ENCODE peak calls at places on chromosomes 11 and 22, in ten cellular contexts. V, M, S, A, Y, K, R, P, J and Q are unnamed samples.

GRCh38 chr11:41996558-41996957 is 537.1 kb upstream of the LRRC4C start:
- DNase-seq in V (no peak), M (no peak), S (peak), A (no peak), Y (no peak), K (no peak), R (no peak), P (no peak), J (no peak), Q (no peak)

GRCh38 chr11:3623126-3623525 is 18.7 kb downstream of the ART5 start:
- DNase-seq in V (no peak), M (no peak), S (no peak), A (no peak), Y (no peak), K (no peak), R (no peak), P (no peak), J (no peak), Q (no peak)

GRCh38 chr11:43735931-43736330 is 55.4 kb downstream of the HSD17B12 start:
- DNase-seq in V (no peak), M (peak), S (no peak), A (peak), Y (no peak), K (no peak), R (no peak), P (no peak), J (no peak), Q (no peak)

GRCh38 chr22:26568207-26568706 is 21.7 kb downstream of the TPST2 start:
- DNase-seq in V (peak), M (peak), S (peak), A (peak), Y (peak), K (no peak), R (peak), P (peak), J (no peak), Q (peak)

GRCh38 chr11:92492372-92492771 is 267.8 kb downstream of the FAT3 start:
- DNase-seq in V (no peak), M (no peak), S (no peak), A (no peak), Y (no peak), K (peak), R (no peak), P (no peak), J (no peak), Q (no peak)

GRCh38 chr11:67280341-67280790 is 8.7 kb upstream of the ANKRD13D start:
- DNase-seq in V (no peak), M (no peak), S (no peak), A (no peak), Y (no peak), K (no peak), R (no peak), P (no peak), J (no peak), Q (no peak)

GRCh38 chr22:45552580-45553332 is 50.1 kb downstream of the FBLN1 start:
- DNase-seq in V (no peak), M (peak), S (no peak), A (peak), Y (peak), K (peak), R (no peak), P (peak), J (no peak), Q (peak)

GRCh38 chr22:30742291-30743256 is 47.9 kb downstream of the OSBP2 start:
- DNase-seq in V (no peak), M (peak), S (no peak), A (peak), Y (no peak), K (no peak), R (no peak), P (no peak), J (no peak), Q (no peak)

GRCh38 chr11:46560300-46561025 is 33.4 kb downstream of the AMBRA1 start:
- DNase-seq in V (no peak), M (peak), S (no peak), A (peak), Y (no peak), K (no peak), R (no peak), P (peak), J (no peak), Q (peak)

GRCh38 chr11:96384156-96384555 is 5.6 kb downstream of the CCDC82 start:
- DNase-seq in V (no peak), M (no peak), S (no peak), A (no peak), Y (no peak), K (no peak), R (no peak), P (no peak), J (no peak), Q (no peak)

GRCh38 chr22:23772315-23773246 is at the start of gene MMP11:
- DNase-seq in V (no peak), M (no peak), S (peak), A (no peak), Y (peak), K (peak), R (no peak), P (peak), J (no peak), Q (peak)

GRCh38 chr22:46029036-46029435 is 52.1 kb upstream of the WNT7B start:
- DNase-seq in V (no peak), M (no peak), S (no peak), A (no peak), Y (no peak), K (no peak), R (no peak), P (no peak), J (no peak), Q (no peak)

GRCh38 chr11:70567680-70568503 is 169.6 kb downstream of the CTTN start:
- DNase-seq in V (no peak), M (no peak), S (peak), A (peak), Y (peak), K (no peak), R (no peak), P (peak), J (no peak), Q (peak)

GRCh38 chr22:49807129-49807528 is 20.5 kb downstream of the BRD1 start:
- DNase-seq in V (no peak), M (no peak), S (no peak), A (no peak), Y (no peak), K (no peak), R (no peak), P (no peak), J (no peak), Q (no peak)

GRCh38 chr22:42385691-42386090 is 46.5 kb downstream of the NFAM1 start:
- DNase-seq in V (no peak), M (no peak), S (no peak), A (no peak), Y (no peak), K (no peak), R (no peak), P (no peak), J (no peak), Q (no peak)

GRCh38 chr11:122020902-122021301 is 95.1 kb downstream of the BLID start:
- DNase-seq in V (no peak), M (no peak), S (no peak), A (peak), Y (no peak), K (peak), R (no peak), P (peak), J (peak), Q (no peak)

GRCh38 chr11:130023204-130023603 is 20.6 kb upstream of the PRDM10 start:
- DNase-seq in V (no peak), M (peak), S (peak), A (peak), Y (no peak), K (no peak), R (no peak), P (peak), J (no peak), Q (peak)

GRCh38 chr11:72301486-72301885 is 57.5 kb upstream of the PHOX2A start:
- DNase-seq in V (no peak), M (no peak), S (no peak), A (no peak), Y (no peak), K (no peak), R (no peak), P (no peak), J (no peak), Q (no peak)

GRCh38 chr11:108591893-108592292 is 1.7 kb downstream of the EXPH5 start:
- DNase-seq in V (no peak), M (no peak), S (no peak), A (no peak), Y (no peak), K (no peak), R (no peak), P (no peak), J (no peak), Q (no peak)

GRCh38 chr22:30675436-30675835 is 7.8 kb upstream of the DUSP18 start:
- DNase-seq in V (no peak), M (no peak), S (no peak), A (no peak), Y (no peak), K (no peak), R (no peak), P (no peak), J (no peak), Q (no peak)

GRCh38 chr11:34810107-34810562 is 106.0 kb downstream of the APIP start:
- DNase-seq in V (no peak), M (no peak), S (no peak), A (no peak), Y (no peak), K (no peak), R (no peak), P (no peak), J (no peak), Q (no peak)
- H3K4me2 ChIP-seq in V (no peak), M (peak), S (no peak), A (no peak), Y (no peak), K (no peak), R (no peak), P (no peak), J (no peak), Q (peak)

DNA sequence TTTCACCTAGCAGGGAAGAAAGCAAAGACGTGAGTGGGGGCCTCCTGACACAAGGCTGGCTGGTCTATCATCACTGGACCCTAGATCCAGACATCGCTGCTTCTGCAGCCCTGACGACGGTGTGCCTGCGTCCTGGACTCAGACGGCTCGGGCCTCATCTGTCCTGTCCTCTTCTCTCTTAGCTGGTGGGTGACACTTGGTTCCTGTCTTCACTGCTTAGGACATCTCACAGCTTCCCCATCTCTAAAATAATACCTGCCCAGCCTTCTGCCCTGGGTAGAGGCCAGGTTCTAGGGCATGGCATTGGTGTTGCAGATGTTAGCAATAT is 41.3 kb downstream of the APOL1 start:
- DNase-seq in V (no peak), M (no peak), S (no peak), A (no peak), Y (no peak), K (no peak), R (no peak), P (no peak), J (no peak), Q (no peak)
- H3K4me3 ChIP-seq in V (no peak), M (no peak), S (no peak), A (no peak), Y (no peak), K (no peak), R (no peak), P (no peak), J (no peak), Q (no peak)

DNA sequence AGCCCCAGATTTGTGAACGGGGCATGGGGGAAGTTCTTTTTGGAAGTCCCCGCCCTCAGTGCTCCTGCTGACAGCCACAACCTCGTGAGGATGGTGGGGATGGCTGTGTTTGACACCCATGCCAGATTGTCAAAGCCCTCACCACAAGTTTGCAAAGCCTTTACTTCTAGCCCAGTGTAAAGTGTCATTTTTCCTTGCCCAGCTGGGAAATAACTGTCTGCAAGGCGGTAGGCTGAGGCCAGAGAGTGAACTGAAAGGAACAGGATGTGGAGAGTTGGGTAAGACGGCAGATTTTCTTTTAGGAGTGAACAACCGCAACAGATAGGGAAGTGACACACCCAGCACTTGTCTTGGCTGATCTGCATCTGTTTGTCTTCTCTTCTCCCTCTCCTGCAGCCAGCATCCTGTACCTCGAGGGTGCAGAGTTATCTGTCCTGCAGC is 13.6 kb downstream of the IL17RA start:
- DNase-seq in V (no peak), M (no peak), S (no peak), A (no peak), Y (no peak), K (no peak), R (no peak), P (no peak), J (no peak), Q (no peak)
- H3K4me2 ChIP-seq in V (no peak), M (no peak), S (no peak), A (no peak), Y (no peak), K (no peak), R (no peak), P (no peak), J (no peak), Q (no peak)

GRCh38 chr11:61699737-61700160 is 19.6 kb downstream of the DAGLA start:
- DNase-seq in V (no peak), M (no peak), S (no peak), A (no peak), Y (peak), K (no peak), R (no peak), P (no peak), J (no peak), Q (peak)
- H3K4me3 ChIP-seq in V (no peak), M (no peak), S (no peak), A (no peak), Y (no peak), K (no peak), R (no peak), P (no peak), J (no peak), Q (peak)

DNA sequence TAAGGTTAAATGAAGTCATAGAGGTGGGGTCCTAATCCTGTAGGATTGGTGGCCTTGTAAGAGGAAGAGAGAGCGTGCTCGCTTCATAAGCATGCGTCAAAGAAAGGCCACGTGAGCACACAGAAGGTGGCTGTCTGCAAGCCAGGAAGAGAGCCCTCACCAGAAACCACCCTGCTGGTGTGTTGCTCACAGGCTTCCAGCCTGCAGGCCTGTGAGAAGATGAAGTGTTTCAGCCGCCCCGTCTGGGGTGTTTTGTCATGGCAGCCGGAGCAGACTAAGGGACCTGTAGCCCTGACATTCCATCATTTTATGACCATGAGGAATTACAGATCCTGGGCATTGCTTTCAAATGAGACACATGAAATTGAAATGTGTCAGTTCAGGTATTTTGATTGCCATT is 32.4 kb downstream of the AP2A2 start:
- DNase-seq in V (no peak), M (no peak), S (no peak), A (no peak), Y (peak), K (no peak), R (no peak), P (no peak), J (no peak), Q (no peak)
- H3K4me2 ChIP-seq in V (no peak), M (no peak), S (no peak), A (no peak), Y (no peak), K (no peak), R (no peak), P (no peak), J (no peak), Q (no peak)

GRCh38 chr11:57513446-57513795 is 2.1 kb downstream of the SLC43A1 start:
- DNase-seq in V (no peak), M (no peak), S (no peak), A (no peak), Y (no peak), K (no peak), R (no peak), P (no peak), J (no peak), Q (no peak)
- H3K4me3 ChIP-seq in V (no peak), M (no peak), S (no peak), A (no peak), Y (no peak), K (no peak), R (peak), P (no peak), J (no peak), Q (no peak)

GRCh38 chr11:12389676-12390075 is 12.3 kb downstream of the PARVA start:
- DNase-seq in V (no peak), M (peak), S (no peak), A (no peak), Y (no peak), K (no peak), R (no peak), P (no peak), J (no peak), Q (no peak)

GRCh38 chr11:12390687-12391110 is 13.3 kb downstream of the PARVA start:
- DNase-seq in V (no peak), M (no peak), S (no peak), A (no peak), Y (no peak), K (no peak), R (no peak), P (no peak), J (no peak), Q (no peak)

GRCh38 chr11:12388171-12388570 is 10.8 kb downstream of the PARVA start:
- DNase-seq in V (no peak), M (no peak), S (no peak), A (no peak), Y (no peak), K (no peak), R (no peak), P (no peak), J (no peak), Q (no peak)

GRCh38 chr11:12388939-12389670 is 11.7 kb downstream of the PARVA start:
- DNase-seq in V (no peak), M (no peak), S (no peak), A (no peak), Y (no peak), K (no peak), R (no peak), P (no peak), J (no peak), Q (no peak)

GRCh38 chr11:12390258-12390657 is 12.9 kb downstream of the PARVA start:
- DNase-seq in V (no peak), M (no peak), S (no peak), A (no peak), Y (no peak), K (no peak), R (no peak), P (no peak), J (no peak), Q (no peak)
- H3K4me2 ChIP-seq in V (no peak), M (peak), S (no peak), A (no peak), Y (no peak), K (peak), R (no peak), P (no peak), J (no peak), Q (no peak)

GRCh38 chr11:62921201-62921572 is at the start of gene CHRM1:
- DNase-seq in V (no peak), M (no peak), S (no peak), A (no peak), Y (no peak), K (no peak), R (no peak), P (no peak), J (no peak), Q (peak)
- H3K4me3 ChIP-seq in V (no peak), M (no peak), S (no peak), A (no peak), Y (no peak), K (no peak), R (no peak), P (no peak), J (peak), Q (no peak)

GRCh38 chr11:128716231-128716630 is 22.4 kb downstream of the FLI1 start:
- DNase-seq in V (no peak), M (no peak), S (no peak), A (no peak), Y (peak), K (no peak), R (no peak), P (peak), J (no peak), Q (no peak)
- H3K4me2 ChIP-seq in V (no peak), M (no peak), S (no peak), A (peak), Y (peak), K (peak), R (no peak), P (no peak), J (no peak), Q (no peak)

DNA sequence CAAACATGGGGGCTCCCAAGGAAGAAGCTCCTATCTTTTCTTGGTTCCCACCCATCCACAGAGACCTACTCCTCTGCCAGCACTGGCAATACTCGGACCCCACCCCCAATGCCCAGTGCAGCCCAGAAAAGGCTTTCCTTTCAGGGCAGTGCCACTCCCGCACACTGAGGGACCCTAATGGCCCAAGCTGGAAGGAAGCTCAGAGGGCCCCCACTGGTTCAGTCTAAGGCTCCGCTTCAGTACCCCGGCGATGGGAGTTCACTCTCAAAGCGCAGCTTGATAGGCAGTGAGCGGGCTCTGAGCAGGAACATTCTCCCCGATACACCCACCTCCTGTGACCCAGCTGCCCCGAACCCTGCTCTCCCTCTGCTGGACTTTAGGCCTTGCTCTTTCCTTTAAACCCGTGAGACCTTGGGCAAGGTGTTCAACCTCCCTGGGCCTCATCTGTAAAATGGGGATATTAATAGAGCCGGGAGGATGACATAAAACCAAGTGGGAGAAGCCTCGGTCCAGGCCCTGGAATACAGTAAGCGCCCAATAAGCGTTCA is 48.4 kb downstream of the CHRDL2 start:
- DNase-seq in V (no peak), M (no peak), S (no peak), A (no peak), Y (no peak), K (no peak), R (no peak), P (no peak), J (no peak), Q (no peak)
- H3K4me3 ChIP-seq in V (no peak), M (peak), S (no peak), A (no peak), Y (no peak), K (no peak), R (peak), P (no peak), J (no peak), Q (no peak)